ENCODE peak calls at places on chromosomes 6 and 20, in five cellular contexts. X, T, S, C and N are unnamed samples.

GRCh38 chr20:62820962-62821725 is 4.3 kb downstream of the COL9A3 start:
- DNase-seq in X (no peak), T (no peak), S (no peak), C (no peak), N (no peak)

GRCh38 chr20:49989234-49990065 is 6.7 kb downstream of the SNAI1 start:
- DNase-seq in X (peak; percentile 59), T (peak; percentile 92), S (peak; percentile 87), C (peak; percentile 51), N (no peak)

GRCh38 chr6:30259140-30260035 is 46.2 kb upstream of the TRIM26 start:
- DNase-seq in X (peak; percentile 87), T (peak; percentile 85), S (peak; percentile 81), C (peak; percentile 48), N (peak; percentile 78)

GRCh38 chr20:42173440-42173839 is 555.3 kb upstream of the CHD6 start:
- DNase-seq in X (no peak), T (no peak), S (no peak), C (no peak), N (no peak)

GRCh38 chr20:32416206-32416605 is 58.1 kb downstream of the ASXL1 start:
- DNase-seq in X (no peak), T (no peak), S (no peak), C (no peak), N (no peak)

GRCh38 chr6:43481591-43482242 is 4.3 kb downstream of the TJAP1 start:
- DNase-seq in X (no peak), T (peak; percentile 77), S (no peak), C (peak; percentile 41), N (no peak)

GRCh38 chr20:15739056-15739455 is 834.2 kb downstream of the KIF16B start:
- DNase-seq in X (no peak), T (no peak), S (no peak), C (no peak), N (no peak)

GRCh38 chr20:59665656-59666555 is 61.6 kb downstream of the PHACTR3 start:
- DNase-seq in X (no peak), T (no peak), S (no peak), C (no peak), N (no peak)

GRCh38 chr6:41599836-41600445 is 38.3 kb upstream of the MDFI start:
- DNase-seq in X (no peak), T (no peak), S (no peak), C (no peak), N (no peak)

GRCh38 chr20:38985060-38985459 is 22.9 kb downstream of the DHX35 start:
- DNase-seq in X (no peak), T (no peak), S (no peak), C (peak; percentile 65), N (no peak)

GRCh38 chr6:74870403-74870802 is 335.4 kb downstream of the COL12A1 start:
- DNase-seq in X (no peak), T (peak; percentile 64), S (no peak), C (peak; percentile 59), N (no peak)

GRCh38 chr6:169172946-169173345 is 80.7 kb downstream of the THBS2 start:
- DNase-seq in X (no peak), T (no peak), S (no peak), C (peak; percentile 32), N (no peak)
- H2AK5ac ChIP-seq in X (no peak overlapping the region), T (no peak overlapping the region), S (peak overlapping the region; percentile 23), C (no peak overlapping the region), N (no peak overlapping the region)

DNA sequence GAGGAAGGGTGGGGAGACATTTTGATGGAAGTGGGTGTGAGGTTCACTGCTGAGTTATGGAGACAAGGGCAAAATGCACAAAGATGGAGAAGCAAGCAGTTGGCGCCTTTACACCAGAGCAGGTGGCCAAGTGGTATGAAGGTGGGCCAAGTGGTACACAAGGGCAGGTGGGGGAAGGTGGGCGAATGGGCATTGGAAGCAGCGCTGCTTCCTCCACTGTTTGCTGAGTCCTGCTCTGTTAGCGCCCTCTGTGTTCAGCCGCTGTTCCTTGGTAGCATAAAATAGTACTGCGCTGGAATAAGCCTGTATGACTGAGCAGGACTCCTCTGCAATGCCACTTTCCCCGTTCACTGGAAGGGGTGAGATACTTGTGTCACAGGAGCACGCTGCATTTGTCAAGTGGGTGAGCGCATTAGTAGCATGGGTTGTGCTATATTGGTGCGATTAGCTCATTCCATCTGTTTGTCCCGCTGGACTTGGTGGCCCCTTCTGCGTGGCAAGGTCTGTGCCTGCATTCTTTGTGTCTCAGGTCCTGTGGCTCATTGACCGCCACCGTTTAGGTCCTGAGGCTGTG is 116.4 kb downstream of the TOX2 start:
- DNase-seq in X (no peak), T (no peak), S (no peak), C (no peak), N (no peak)
- H3K4me3 ChIP-seq in X (no peak overlapping the region), T (no peak overlapping the region), S (no peak overlapping the region), C (no peak overlapping the region), N (no peak overlapping the region)

GRCh38 chr6:79544299-79544927 is 7.2 kb upstream of the LCA5 start:
- DNase-seq in X (no peak), T (peak; percentile 35), S (peak; percentile 46), C (peak; percentile 26), N (no peak)
- H2AK5ac ChIP-seq in X (no peak overlapping the region), T (no peak overlapping the region), S (peak overlapping the region; percentile 20), C (no peak overlapping the region), N (no peak overlapping the region)

DNA sequence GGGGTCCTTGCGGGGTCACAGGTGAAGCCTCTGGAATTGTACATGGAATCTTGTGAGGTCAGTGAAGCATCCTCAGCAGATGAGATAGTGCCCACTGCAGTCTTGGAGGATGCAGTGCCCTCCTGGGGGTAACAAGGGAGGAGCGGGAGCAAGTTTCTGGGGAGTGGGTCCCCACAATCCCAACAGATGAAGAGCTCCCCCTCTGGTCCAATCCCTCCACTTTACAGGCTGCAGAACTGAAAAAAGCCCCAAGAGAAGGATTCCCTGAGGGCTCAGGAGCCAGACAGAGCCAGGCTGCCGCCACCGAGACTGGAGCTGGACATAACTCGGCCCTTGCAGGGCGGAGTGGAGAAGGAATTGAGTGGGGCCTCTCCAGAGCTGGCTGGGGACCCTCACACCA is 52.4 kb downstream of the TTI1 start:
- DNase-seq in X (no peak), T (no peak), S (no peak), C (no peak), N (no peak)
- H3K4me3 ChIP-seq in X (no peak overlapping the region), T (no peak overlapping the region), S (no peak overlapping the region), C (no peak overlapping the region), N (no peak overlapping the region)